ENCODE peak calls at places on chromosomes 6 and 20, in four cellular contexts. One of them, this sample, is unnamed. For H3K4me1 and H3K9me3, the result is how much of the 10 kb centered on the place peaks cover.

GRCh38 chr20:35551485-35551884 is 9.6 kb downstream of the ERGIC3 start:
- DNase-seq in lower lobe of right lung: no peak
- DNase-seq in right lobe of liver: no peak
- DNase-seq in stomach: no peak
- DNase-seq in this sample: no peak

GRCh38 chr6:47574789-47575188 is 97.2 kb downstream of the CD2AP start:
- DNase-seq in lower lobe of right lung: no peak
- DNase-seq in right lobe of liver: no peak
- DNase-seq in stomach: no peak
- DNase-seq in this sample: no peak

GRCh38 chr6:1746919-1747460 is 137.3 kb downstream of the FOXC1 start:
- DNase-seq in lower lobe of right lung: no peak
- DNase-seq in stomach: no peak
- DNase-seq in right lobe of liver: no peak
- DNase-seq in this sample: no peak

GRCh38 chr20:62644044-62644795 is 1.9 kb downstream of the SLCO4A1 start:
- DNase-seq in lower lobe of right lung: no peak
- DNase-seq in right lobe of liver: no peak
- DNase-seq in stomach: peak
- DNase-seq in this sample: no peak

GRCh38 chr6:106581468-106581867 is 47.8 kb downstream of the RTN4IP1 start:
- DNase-seq in lower lobe of right lung: no peak
- DNase-seq in right lobe of liver: no peak
- DNase-seq in stomach: no peak
- DNase-seq in this sample: no peak

GRCh38 chr20:24936526-24937407 is 12.3 kb upstream of the CST7 start:
- DNase-seq in stomach: no peak
- DNase-seq in right lobe of liver: no peak
- DNase-seq in lower lobe of right lung: peak
- DNase-seq in this sample: no peak

GRCh38 chr6:13624871-13625288 is 9.7 kb downstream of the NOL7 start:
- DNase-seq in lower lobe of right lung: no peak
- DNase-seq in right lobe of liver: no peak
- DNase-seq in stomach: no peak
- DNase-seq in this sample: no peak

GRCh38 chr6:143321687-143322086 is 128.8 kb downstream of the ADAT2 start:
- DNase-seq in right lobe of liver: no peak
- DNase-seq in lower lobe of right lung: no peak
- DNase-seq in stomach: no peak
- DNase-seq in this sample: no peak

GRCh38 chr20:24773751-24774201 is 175.3 kb upstream of the CST7 start:
- DNase-seq in lower lobe of right lung: no peak
- DNase-seq in stomach: peak
- DNase-seq in right lobe of liver: peak
- DNase-seq in this sample: no peak

GRCh38 chr6:47004458-47004857 is 37.7 kb downstream of the ADGRF1 start:
- DNase-seq in right lobe of liver: no peak
- DNase-seq in lower lobe of right lung: no peak
- DNase-seq in stomach: no peak
- DNase-seq in this sample: no peak

GRCh38 chr6:18329781-18330180 is 57.4 kb upstream of the RNF144B start:
- DNase-seq in right lobe of liver: no peak
- DNase-seq in stomach: no peak
- DNase-seq in lower lobe of right lung: no peak
- DNase-seq in this sample: no peak

GRCh38 chr20:51360451-51361230 is 181.9 kb downstream of the NFATC2 start:
- DNase-seq in right lobe of liver: no peak
- DNase-seq in lower lobe of right lung: no peak
- DNase-seq in stomach: no peak
- DNase-seq in this sample: no peak

GRCh38 chr6:2810092-2810671 is 31.5 kb downstream of the SERPINB1 start:
- DNase-seq in stomach: peak
- DNase-seq in lower lobe of right lung: no peak
- DNase-seq in right lobe of liver: no peak
- DNase-seq in this sample: peak

GRCh38 chr20:18577942-18578341 is 9.9 kb upstream of the DTD1 start:
- DNase-seq in lower lobe of right lung: no peak
- DNase-seq in stomach: no peak
- DNase-seq in right lobe of liver: no peak
- DNase-seq in this sample: no peak

GRCh38 chr20:64200740-64201139 is 36.5 kb downstream of the MYT1 start:
- DNase-seq in stomach: no peak
- DNase-seq in right lobe of liver: no peak
- DNase-seq in lower lobe of right lung: no peak
- DNase-seq in this sample: no peak

GRCh38 chr6:13453771-13454251 is 33.6 kb downstream of the GFOD1 start:
- DNase-seq in lower lobe of right lung: no peak
- DNase-seq in right lobe of liver: no peak
- DNase-seq in stomach: no peak
- DNase-seq in this sample: no peak

GRCh38 chr6:31557443-31558317 is 10.3 kb downstream of the NFKBIL1 start:
- DNase-seq in lower lobe of right lung: no peak
- DNase-seq in right lobe of liver: no peak
- DNase-seq in stomach: no peak
- DNase-seq in this sample: no peak

GRCh38 chr6:120056085-120056484 is 706.5 kb upstream of the MAN1A1 start:
- DNase-seq in lower lobe of right lung: no peak
- DNase-seq in right lobe of liver: no peak
- DNase-seq in stomach: no peak
- DNase-seq in this sample: no peak

GRCh38 chr6:113690255-113690956 is 166.7 kb upstream of the MARCKS start:
- DNase-seq in right lobe of liver: no peak
- DNase-seq in stomach: no peak
- DNase-seq in lower lobe of right lung: no peak
- DNase-seq in this sample: peak

GRCh38 chr6:113774122-113774835 is 82.9 kb upstream of the MARCKS start:
- DNase-seq in lower lobe of right lung: no peak
- DNase-seq in right lobe of liver: no peak
- DNase-seq in stomach: no peak
- DNase-seq in this sample: no peak

GRCh38 chr6:13733178-13733851 is 21.7 kb upstream of the RANBP9 start:
- DNase-seq in stomach: peak
- DNase-seq in right lobe of liver: peak
- DNase-seq in lower lobe of right lung: peak
- DNase-seq in this sample: no peak

GRCh38 chr6:167795874-167796667 is 30.6 kb upstream of the AFDN start:
- DNase-seq in lower lobe of right lung: peak
- DNase-seq in right lobe of liver: peak
- DNase-seq in stomach: peak
- DNase-seq in this sample: peak

GRCh38 chr6:45586216-45587171 is 208.8 kb upstream of the SUPT3H start:
- DNase-seq in right lobe of liver: no peak
- DNase-seq in lower lobe of right lung: no peak
- DNase-seq in stomach: no peak
- DNase-seq in this sample: no peak

GRCh38 chr6:116536216-116536621 is 9.3 kb downstream of the TRAPPC3L start:
- DNase-seq in lower lobe of right lung: no peak
- DNase-seq in right lobe of liver: no peak
- DNase-seq in stomach: no peak
- DNase-seq in this sample: peak

GRCh38 chr6:37680668-37681067 is 17.0 kb downstream of the MDGA1 start:
- DNase-seq in right lobe of liver: no peak
- DNase-seq in stomach: no peak
- DNase-seq in lower lobe of right lung: no peak
- DNase-seq in this sample: no peak

GRCh38 chr6:9458424-9458823 is 956.5 kb downstream of the TFAP2A start:
- DNase-seq in right lobe of liver: no peak
- DNase-seq in stomach: no peak
- DNase-seq in lower lobe of right lung: no peak
- DNase-seq in this sample: no peak

GRCh38 chr20:14672066-14672465 is 334.7 kb upstream of the FLRT3 start:
- DNase-seq in stomach: no peak
- DNase-seq in lower lobe of right lung: no peak
- DNase-seq in right lobe of liver: no peak
- DNase-seq in this sample: no peak

GRCh38 chr20:37989601-37990001 is 43.7 kb downstream of the TTI1 start:
- DNase-seq in lower lobe of right lung: peak
- DNase-seq in right lobe of liver: no peak
- DNase-seq in stomach: peak
- DNase-seq in this sample: peak

GRCh38 chr6:159874475-159874874 is 16.3 kb upstream of the MAS1 start:
- DNase-seq in stomach: peak
- DNase-seq in right lobe of liver: no peak
- DNase-seq in lower lobe of right lung: no peak
- DNase-seq in this sample: peak

GRCh38 chr6:44339763-44340625 is 2.5 kb upstream of the SPATS1 start:
- DNase-seq in stomach: no peak
- DNase-seq in right lobe of liver: no peak
- DNase-seq in lower lobe of right lung: no peak
- DNase-seq in this sample: peak

GRCh38 chr6:34526241-34526972 is 29.7 kb downstream of the SPDEF start:
- DNase-seq in stomach: no peak
- DNase-seq in lower lobe of right lung: peak
- DNase-seq in right lobe of liver: no peak
- DNase-seq in this sample: no peak

GRCh38 chr6:467671-468082 is 76.1 kb downstream of the IRF4 start:
- DNase-seq in lower lobe of right lung: no peak
- DNase-seq in right lobe of liver: no peak
- DNase-seq in stomach: no peak
- DNase-seq in this sample: no peak

DNA sequence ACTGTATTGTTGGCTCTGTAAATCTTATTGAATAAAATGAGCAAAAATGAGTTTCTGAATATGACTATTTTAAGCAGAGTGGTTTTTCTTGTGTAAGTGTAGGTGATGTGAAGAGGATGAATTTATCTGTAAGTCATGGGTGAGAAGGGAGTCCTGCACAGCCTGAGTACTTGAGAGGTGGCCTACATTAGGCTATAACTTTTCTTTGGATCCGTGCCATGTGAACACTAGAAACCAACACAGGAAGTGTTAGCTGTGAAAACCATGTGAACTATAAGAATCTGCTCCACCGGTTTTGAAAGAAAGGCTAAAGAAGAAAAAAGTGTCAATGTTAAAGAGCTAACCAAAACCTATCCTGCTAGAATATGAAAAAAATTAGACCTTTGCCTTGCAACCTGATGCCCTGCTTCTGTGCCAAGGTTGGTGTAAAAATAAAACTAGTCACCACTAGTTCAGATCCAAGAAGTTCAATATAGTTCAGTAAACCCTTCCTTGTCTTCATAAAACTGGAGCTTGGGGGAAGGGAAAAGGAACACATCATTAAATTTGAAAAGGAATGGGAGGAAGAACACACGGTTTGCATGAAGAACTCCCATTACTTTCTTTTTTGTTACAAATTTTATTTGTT is 21.3 kb downstream of the PLCB1 start:
- DNase-seq in lower lobe of right lung: no peak
- DNase-seq in stomach: no peak
- DNase-seq in right lobe of liver: no peak
- DNase-seq in this sample: no peak
- H3K4me1 ChIP-seq in lower lobe of right lung: under half
- H3K4me1 ChIP-seq in stomach: half or more
- H3K4me1 ChIP-seq in right lobe of liver: under half
- H3K4me1 ChIP-seq in this sample: under half

DNA sequence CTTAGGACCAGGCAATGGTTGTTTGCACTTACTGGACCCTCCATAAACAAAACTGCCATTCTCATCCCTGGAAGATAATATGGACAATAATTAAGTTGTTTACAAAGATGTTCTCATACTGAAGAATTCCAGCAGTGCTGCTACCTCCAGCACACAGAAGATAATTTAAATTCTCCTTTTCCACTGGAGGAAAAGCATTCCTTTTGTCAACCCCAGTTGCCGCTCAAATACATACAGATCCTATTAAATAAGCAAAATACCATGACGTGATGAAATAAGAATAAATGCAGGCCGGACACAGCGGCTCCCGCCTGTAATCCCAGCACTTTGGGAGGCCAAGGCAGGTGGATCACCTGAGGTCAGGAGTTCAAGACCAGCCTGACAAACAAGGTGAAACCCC is 54.5 kb upstream of the IPCEF1 start:
- DNase-seq in right lobe of liver: no peak
- DNase-seq in lower lobe of right lung: no peak
- DNase-seq in stomach: no peak
- DNase-seq in this sample: no peak
- H3K4me3 ChIP-seq in right lobe of liver: no peak
- H3K4me3 ChIP-seq in lower lobe of right lung: no peak
- H3K4me3 ChIP-seq in stomach: no peak
- H3K4me3 ChIP-seq in this sample: no peak

GRCh38 chr20:49282584-49283171 is 4.8 kb upstream of the ZNFX1 start:
- DNase-seq in lower lobe of right lung: no peak
- DNase-seq in stomach: no peak
- DNase-seq in right lobe of liver: no peak
- DNase-seq in this sample: no peak
- H3K9me3 ChIP-seq in lower lobe of right lung: under half
- H3K9me3 ChIP-seq in stomach: under half
- H3K9me3 ChIP-seq in right lobe of liver: under half
- H3K9me3 ChIP-seq in this sample: under half

GRCh38 chr20:60650087-60650486 is 602.0 kb upstream of the CDH4 start:
- DNase-seq in right lobe of liver: no peak
- DNase-seq in lower lobe of right lung: no peak
- DNase-seq in stomach: no peak
- DNase-seq in this sample: no peak
- H3K4me1 ChIP-seq in right lobe of liver: under half
- H3K4me1 ChIP-seq in lower lobe of right lung: under half
- H3K4me1 ChIP-seq in stomach: under half
- H3K4me1 ChIP-seq in this sample: under half

GRCh38 chr20:58753267-58753928 is 60.8 kb downstream of the NPEPL1 start:
- DNase-seq in lower lobe of right lung: no peak
- DNase-seq in right lobe of liver: no peak
- DNase-seq in stomach: no peak
- DNase-seq in this sample: no peak

GRCh38 chr20:58754584-58754983 is 62.0 kb downstream of the NPEPL1 start:
- DNase-seq in right lobe of liver: no peak
- DNase-seq in stomach: no peak
- DNase-seq in lower lobe of right lung: no peak
- DNase-seq in this sample: no peak

GRCh38 chr20:58755062-58755697 is 62.6 kb downstream of the NPEPL1 start:
- DNase-seq in right lobe of liver: no peak
- DNase-seq in lower lobe of right lung: no peak
- DNase-seq in stomach: no peak
- DNase-seq in this sample: no peak

GRCh38 chr20:58752565-58752964 is 60.0 kb downstream of the NPEPL1 start:
- DNase-seq in right lobe of liver: no peak
- DNase-seq in stomach: peak
- DNase-seq in lower lobe of right lung: no peak
- DNase-seq in this sample: no peak

DNA sequence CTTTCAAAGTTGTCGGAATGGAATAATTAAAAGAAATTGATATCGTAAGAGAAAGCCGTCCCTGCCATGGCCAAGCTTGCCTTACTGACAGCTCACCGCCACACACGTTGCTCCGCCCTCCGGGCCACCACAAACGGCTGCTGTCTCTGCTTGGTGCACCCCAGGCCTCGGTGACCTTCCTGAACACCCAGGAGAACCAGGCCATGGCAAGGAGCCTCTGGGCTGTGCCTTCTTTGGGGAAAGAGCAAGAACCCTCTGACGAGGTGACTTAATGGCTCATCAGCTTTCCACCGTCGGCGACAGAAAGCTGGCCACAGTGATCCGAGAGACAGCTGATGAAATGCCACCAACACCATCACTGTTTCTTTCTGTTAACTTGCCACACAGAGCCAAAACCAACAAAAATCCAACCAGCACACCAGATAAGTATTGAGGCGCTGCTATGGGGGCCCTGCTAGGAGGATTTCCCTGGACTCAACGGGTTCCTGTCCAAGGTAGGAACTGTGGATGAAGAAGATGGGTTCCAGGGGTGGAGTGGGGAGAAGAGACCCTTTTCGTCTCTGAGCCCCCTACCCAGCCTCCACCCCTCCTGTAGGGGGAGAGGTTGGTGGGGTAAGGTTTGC is 61.4 kb downstream of the NPEPL1 start:
- DNase-seq in right lobe of liver: no peak
- DNase-seq in stomach: peak
- DNase-seq in lower lobe of right lung: no peak
- DNase-seq in this sample: no peak
- H3K4me3 ChIP-seq in right lobe of liver: no peak
- H3K4me3 ChIP-seq in stomach: no peak
- H3K4me3 ChIP-seq in lower lobe of right lung: no peak
- H3K4me3 ChIP-seq in this sample: no peak